ENCODE peak calls at places on chromosomes 16 and 17, in nine cellular contexts. B, R, O, X, W, A, I, C and D are unnamed samples.

GRCh38 chr17:39791296-39791992 is 53.7 kb downstream of the GRB7 start:
- DNase-seq in A (peak; percentile 62), I (no peak), B (peak; percentile 46), W (no peak), X (no peak), O (no peak), R (no peak), C (no peak), D (no peak)

GRCh38 chr16:56625943-56626654 is 518 bp downstream of the MT1E start:
- DNase-seq in A (no peak), C (no peak), X (no peak), I (no peak), W (peak; percentile 57), B (no peak), O (no peak), R (peak; percentile 72), D (no peak)

GRCh38 chr17:21417921-21418320 is 41.8 kb downstream of the KCNJ12 start:
- DNase-seq in X (no peak), C (no peak), W (no peak), A (no peak), I (no peak), O (no peak), B (no peak), R (no peak), D (no peak)

GRCh38 chr17:40315678-40316570 is 6.9 kb downstream of the RARA start:
- DNase-seq in W (no peak), R (peak; percentile 22), C (no peak), O (no peak), A (no peak), B (no peak), X (no peak), I (peak; percentile 50), D (no peak)

GRCh38 chr17:75270218-75270965 is 639 bp downstream of the MIF4GD start:
- DNase-seq in R (peak; percentile 65), I (peak; percentile 56), W (peak; percentile 42), O (peak; percentile 32), C (no peak), X (peak; percentile 29), B (peak; percentile 71), A (peak; percentile 79), D (peak; percentile 73)

GRCh38 chr17:48429156-48429555 is 858 bp downstream of the SKAP1 start:
- DNase-seq in R (no peak), I (no peak), C (no peak), O (no peak), W (no peak), X (no peak), A (peak; percentile 59), B (peak; percentile 36), D (no peak)

GRCh38 chr16:65583498-65583897 is 461.6 kb upstream of the CDH11 start:
- DNase-seq in B (no peak), A (no peak), W (no peak), I (no peak), X (no peak), C (no peak), R (no peak), O (no peak), D (no peak)

GRCh38 chr16:64589836-64590235 is 532.0 kb downstream of the CDH11 start:
- DNase-seq in B (no peak), C (no peak), W (no peak), X (no peak), R (no peak), I (no peak), O (no peak), A (no peak), D (no peak)

GRCh38 chr17:28958820-28959455 is 7.6 kb upstream of the PHF12 start:
- DNase-seq in B (no peak), W (no peak), C (no peak), R (no peak), O (no peak), X (no peak), I (no peak), A (no peak), D (no peak)

GRCh38 chr16:1786242-1787055 is 3.7 kb downstream of the NUBP2 start:
- DNase-seq in O (no peak), R (no peak), I (no peak), A (no peak), B (no peak), W (no peak), C (no peak), X (no peak), D (no peak)

GRCh38 chr16:1333149-1333812 is at the start of gene BAIAP3:
- DNase-seq in I (no peak), C (no peak), X (peak; percentile 39), O (peak; percentile 57), B (peak; percentile 54), R (no peak), A (peak; percentile 68), W (no peak), D (no peak)

GRCh38 chr17:69547947-69548346 is 133.4 kb downstream of the MAP2K6 start:
- DNase-seq in W (no peak), A (no peak), X (no peak), C (no peak), O (no peak), I (no peak), R (no peak), B (no peak), D (no peak)

GRCh38 chr16:49639739-49640388 is 216.0 kb downstream of the ZNF423 start:
- DNase-seq in R (peak; percentile 57), B (no peak), C (peak; percentile 74), A (no peak), O (no peak), X (no peak), I (no peak), W (peak; percentile 43), D (no peak)

GRCh38 chr16:62805221-62805857 is 769.1 kb upstream of the CDH8 start:
- DNase-seq in I (no peak), W (no peak), A (no peak), R (no peak), C (no peak), O (no peak), X (no peak), B (no peak), D (no peak)

GRCh38 chr16:58280846-58281301 is 14.0 kb downstream of the PRSS54 start:
- DNase-seq in B (no peak), C (peak; percentile 51), R (no peak), A (no peak), X (no peak), O (no peak), I (no peak), W (no peak), D (no peak)

GRCh38 chr17:29141484-29141835 is 38.7 kb downstream of the MYO18A start:
- DNase-seq in O (no peak), I (no peak), A (no peak), C (no peak), R (no peak), B (no peak), X (no peak), W (no peak), D (no peak)